ENCODE peak calls at places on chromosomes 16 and 17, in seven cellular contexts. S is IMR-90, D is trophoblast cell, P is mesenchymal stem cell, V is H1, M is neuronal stem cell, G is H9. U is an unnamed sample.

GRCh38 chr16:54976651-54977200 is 46.1 kb downstream of the IRX5 start:
- DNase-seq in S (no peak), D (no peak), P (no peak), V (no peak), M (no peak), G (no peak), U (no peak)

GRCh38 chr16:67257486-67258159 is 8.8 kb downstream of the SLC9A5 start:
- DNase-seq in S (no peak), D (no peak), P (no peak), V (no peak), M (no peak), G (no peak), U (no peak)

GRCh38 chr16:2963611-2964415 is at the start of gene KREMEN2:
- DNase-seq in S (no peak), D (peak; percentile 35), P (peak; percentile 45), V (no peak), M (peak; percentile 64), G (peak; percentile 90), U (peak; percentile 90)

GRCh38 chr17:75899353-75899752 is 2.6 kb upstream of the TRIM65 start:
- DNase-seq in S (no peak), D (no peak), P (no peak), V (no peak), M (no peak), G (peak; percentile 30), U (no peak)

GRCh38 chr17:60439501-60439900 is 17.2 kb downstream of the CHCT1 start:
- DNase-seq in S (peak; percentile 68), D (peak; percentile 81), P (peak; percentile 42), V (no peak), M (no peak), G (no peak), U (no peak)

GRCh38 chr17:44663095-44663494 is 6.8 kb downstream of the MEIOC start:
- DNase-seq in S (no peak), D (no peak), P (no peak), V (no peak), M (no peak), G (no peak), U (no peak)

GRCh38 chr16:3461120-3461519 is 17.6 kb downstream of the NAA60 start:
- DNase-seq in S (no peak), D (no peak), P (no peak), V (no peak), M (no peak), G (no peak), U (peak; percentile 82)

GRCh38 chr17:81546906-81547613 is 5.1 kb downstream of the FAAP100 start:
- DNase-seq in S (no peak), D (no peak), P (no peak), V (no peak), M (no peak), G (no peak), U (no peak)

GRCh38 chr16:84749815-84750214 is 50.0 kb downstream of the USP10 start:
- DNase-seq in S (no peak), D (no peak), P (peak; percentile 89), V (no peak), M (no peak), G (no peak), U (no peak)

GRCh38 chr16:4049031-4049430 is 67.2 kb downstream of the ADCY9 start:
- DNase-seq in S (no peak), D (no peak), P (no peak), V (no peak), M (no peak), G (no peak), U (no peak)

GRCh38 chr17:69608808-69609494 is 194.5 kb downstream of the MAP2K6 start:
- DNase-seq in S (peak; percentile 96), D (peak; percentile 77), P (peak; percentile 91), V (no peak), M (no peak), G (no peak), U (no peak)

GRCh38 chr16:23524001-23524400 is 13.7 kb upstream of the GGA2 start:
- DNase-seq in S (no peak), D (no peak), P (no peak), V (no peak), M (no peak), G (no peak), U (no peak)

GRCh38 chr16:77937473-77938195 is 84.7 kb upstream of the CLEC3A start:
- DNase-seq in S (peak; percentile 13), D (peak; percentile 51), P (no peak), V (no peak), M (no peak), G (no peak), U (no peak)

GRCh38 chr17:50259484-50260324 is 14.6 kb upstream of the TMEM92 start:
- DNase-seq in S (no peak), D (no peak), P (no peak), V (no peak), M (no peak), G (peak; percentile 29), U (no peak)

GRCh38 chr17:4806420-4806769 is 557 bp upstream of the PLD2 start:
- DNase-seq in S (no peak), D (peak; percentile 93), P (peak; percentile 9), V (no peak), M (no peak), G (no peak), U (no peak)

GRCh38 chr16:397736-398332 is 835 bp downstream of the NME4 start:
- DNase-seq in S (peak; percentile 61), D (peak; percentile 80), P (peak; percentile 91), V (no peak), M (peak; percentile 71), G (peak; percentile 92), U (peak; percentile 93)

GRCh38 chr16:12449795-12450194 is 353.9 kb downstream of the CPPED1 start:
- DNase-seq in S (peak; percentile 24), D (no peak), P (no peak), V (no peak), M (no peak), G (no peak), U (no peak)

GRCh38 chr17:50211249-50212120 is 10.1 kb upstream of the COL1A1 start:
- DNase-seq in S (no peak), D (no peak), P (peak; percentile 49), V (no peak), M (no peak), G (peak; percentile 34), U (peak; percentile 42)

GRCh38 chr17:60229189-60229802 is 79.5 kb downstream of the CA4 start:
- DNase-seq in S (peak; percentile 63), D (peak; percentile 71), P (no peak), V (no peak), M (no peak), G (no peak), U (peak; percentile 7)

GRCh38 chr16:1981398-1981836 is at the start of gene NOXO1:
- DNase-seq in S (no peak), D (no peak), P (no peak), V (no peak), M (no peak), G (no peak), U (peak; percentile 19)

GRCh38 chr17:63542942-63543821 is 7.1 kb upstream of the DCAF7 start:
- DNase-seq in S (no peak), D (no peak), P (no peak), V (no peak), M (no peak), G (no peak), U (no peak)
- H3K4ac ChIP-seq in S (no peak overlapping the region), D (no peak overlapping the region), P (no peak overlapping the region), V (no peak overlapping the region), M (peak overlapping the region; percentile 17), G (no peak overlapping the region), U (no peak overlapping the region)

GRCh38 chr17:67671492-67671891 is 46.2 kb upstream of the NOL11 start:
- DNase-seq in S (peak; percentile 7), D (no peak), P (no peak), V (no peak), M (no peak), G (no peak), U (no peak)

GRCh38 chr17:67675481-67675880 is 42.3 kb upstream of the NOL11 start:
- DNase-seq in S (no peak), D (no peak), P (no peak), V (no peak), M (no peak), G (no peak), U (no peak)

GRCh38 chr17:67672592-67672991 is 45.1 kb upstream of the NOL11 start:
- DNase-seq in S (no peak), D (no peak), P (no peak), V (no peak), M (no peak), G (no peak), U (no peak)

GRCh38 chr17:67673006-67673405 is 44.7 kb upstream of the NOL11 start:
- DNase-seq in S (no peak), D (no peak), P (no peak), V (no peak), M (no peak), G (no peak), U (no peak)
- H3K4ac ChIP-seq in S (no peak overlapping the region), D (no peak overlapping the region), P (no peak overlapping the region), V (no peak overlapping the region), M (no peak overlapping the region), G (no peak overlapping the region), U (no peak overlapping the region)

GRCh38 chr16:15545544-15545943 is 97.4 kb downstream of the MARF1 start:
- DNase-seq in S (no peak), D (no peak), P (no peak), V (no peak), M (no peak), G (no peak), U (no peak)

GRCh38 chr16:15552507-15552906 is 90.4 kb downstream of the MARF1 start:
- DNase-seq in S (no peak), D (no peak), P (no peak), V (no peak), M (no peak), G (no peak), U (no peak)

GRCh38 chr16:15547768-15548096 is 95.2 kb downstream of the MARF1 start:
- DNase-seq in S (no peak), D (no peak), P (no peak), V (no peak), M (no peak), G (no peak), U (no peak)

GRCh38 chr16:15544405-15544804 is 98.5 kb downstream of the MARF1 start:
- DNase-seq in S (no peak), D (no peak), P (no peak), V (no peak), M (no peak), G (no peak), U (no peak)

GRCh38 chr16:15548482-15548891 is 94.5 kb downstream of the MARF1 start:
- DNase-seq in S (peak; percentile 16), D (no peak), P (no peak), V (no peak), M (no peak), G (no peak), U (peak; percentile 39)
- H3K4ac ChIP-seq in S (no peak overlapping the region), D (no peak overlapping the region), P (no peak overlapping the region), V (no peak overlapping the region), M (no peak overlapping the region), G (no peak overlapping the region), U (no peak overlapping the region)

DNA sequence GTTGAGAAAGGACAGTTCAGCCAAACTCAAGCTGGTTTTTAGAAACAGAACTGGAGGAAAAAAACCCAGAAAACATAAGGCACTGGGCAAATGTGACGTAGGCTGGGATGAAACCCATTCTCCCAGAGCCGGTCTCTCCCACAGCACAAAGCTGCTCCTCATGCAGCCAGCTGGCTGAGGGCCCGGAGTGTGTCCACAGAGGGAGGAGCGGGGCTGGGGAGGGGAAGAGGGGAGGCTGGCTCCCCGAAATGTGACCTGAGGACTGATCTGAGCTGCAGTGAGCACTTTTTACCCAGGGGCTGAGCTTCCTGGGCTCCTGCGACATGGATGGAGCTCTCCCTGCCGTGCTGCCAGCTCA is 20.8 kb downstream of the FOXF1 start:
- DNase-seq in S (no peak), D (no peak), P (no peak), V (no peak), M (no peak), G (no peak), U (no peak)
- H3K4ac ChIP-seq in S (no peak overlapping the region), D (no peak overlapping the region), P (no peak overlapping the region), V (no peak overlapping the region), M (no peak overlapping the region), G (no peak overlapping the region), U (no peak overlapping the region)